ENCODE peak calls at places on chromosomes 13 and 19, in nine cellular contexts. M, N, F, G, L, B, R, D and Q are unnamed samples.

GRCh38 chr13:81602236-81602635 is 1261.3 kb upstream of the SPRY2 start:
- DNase-seq in M (no peak), N (no peak), F (no peak), G (no peak), L (no peak), B (no peak), R (no peak), D (no peak), Q (no peak)

GRCh38 chr13:27774169-27774568 is 18.1 kb upstream of the GSX1 start:
- DNase-seq in M (peak), N (no peak), F (no peak), G (no peak), L (no peak), B (no peak), R (no peak), D (no peak), Q (no peak)

GRCh38 chr13:100534911-100535310 is 53.7 kb downstream of the GGACT start:
- DNase-seq in M (no peak), N (no peak), F (no peak), G (no peak), L (no peak), B (no peak), R (no peak), D (no peak), Q (no peak)

GRCh38 chr13:90792335-90792734 is 555.2 kb upstream of the MIR17HG start:
- DNase-seq in M (no peak), N (no peak), F (no peak), G (no peak), L (no peak), B (no peak), R (no peak), D (no peak), Q (no peak)

GRCh38 chr13:29849071-29849541 is 1.3 kb downstream of the UBL3 start:
- DNase-seq in M (no peak), N (peak), F (peak), G (peak), L (no peak), B (no peak), R (no peak), D (no peak), Q (peak)

GRCh38 chr19:10417598-10418280 is 2.6 kb upstream of the PDE4A start:
- DNase-seq in M (no peak), N (no peak), F (no peak), G (no peak), L (no peak), B (no peak), R (no peak), D (no peak), Q (peak)

GRCh38 chr13:39317284-39317683 is 279.0 kb downstream of the NHLRC3 start:
- DNase-seq in M (no peak), N (peak), F (peak), G (no peak), L (peak), B (peak), R (no peak), D (no peak), Q (no peak)

GRCh38 chr19:19103167-19103566 is 35.1 kb downstream of the TMEM161A start:
- DNase-seq in M (no peak), N (no peak), F (no peak), G (no peak), L (no peak), B (no peak), R (no peak), D (no peak), Q (no peak)

GRCh38 chr19:2242092-2242537 is 5.5 kb downstream of the SF3A2 start:
- DNase-seq in M (no peak), N (no peak), F (no peak), G (peak), L (no peak), B (no peak), R (no peak), D (no peak), Q (no peak)

GRCh38 chr13:90717451-90717936 is 630.0 kb upstream of the MIR17HG start:
- DNase-seq in M (no peak), N (peak), F (peak), G (no peak), L (no peak), B (peak), R (no peak), D (no peak), Q (no peak)

GRCh38 chr19:37511186-37511585 is 4.4 kb downstream of the ZNF793 start:
- DNase-seq in M (no peak), N (no peak), F (no peak), G (no peak), L (no peak), B (no peak), R (no peak), D (no peak), Q (no peak)

GRCh38 chr13:22040810-22041364 is 370.0 kb downstream of the FGF9 start:
- DNase-seq in M (no peak), N (no peak), F (no peak), G (peak), L (no peak), B (no peak), R (no peak), D (no peak), Q (no peak)

GRCh38 chr19:16470911-16471811 is 609 bp downstream of the EPS15L1 start:
- DNase-seq in M (peak), N (peak), F (peak), G (peak), L (no peak), B (peak), R (no peak), D (no peak), Q (peak)

GRCh38 chr13:112234131-112234875 is 141.9 kb upstream of the SPACA7 start:
- DNase-seq in M (peak), N (no peak), F (no peak), G (no peak), L (no peak), B (no peak), R (no peak), D (no peak), Q (no peak)

GRCh38 chr13:70016116-70016515 is 91.5 kb upstream of the ATXN8OS start:
- DNase-seq in M (no peak), N (no peak), F (no peak), G (no peak), L (no peak), B (no peak), R (no peak), D (no peak), Q (no peak)

GRCh38 chr13:101576977-101577376 is 124.5 kb downstream of the ITGBL1 start:
- DNase-seq in M (no peak), N (no peak), F (no peak), G (no peak), L (no peak), B (no peak), R (no peak), D (no peak), Q (no peak)

GRCh38 chr13:51524846-51525566 is 59.3 kb upstream of the WDFY2 start:
- DNase-seq in M (no peak), N (peak), F (peak), G (no peak), L (no peak), B (no peak), R (no peak), D (no peak), Q (no peak)

DNA sequence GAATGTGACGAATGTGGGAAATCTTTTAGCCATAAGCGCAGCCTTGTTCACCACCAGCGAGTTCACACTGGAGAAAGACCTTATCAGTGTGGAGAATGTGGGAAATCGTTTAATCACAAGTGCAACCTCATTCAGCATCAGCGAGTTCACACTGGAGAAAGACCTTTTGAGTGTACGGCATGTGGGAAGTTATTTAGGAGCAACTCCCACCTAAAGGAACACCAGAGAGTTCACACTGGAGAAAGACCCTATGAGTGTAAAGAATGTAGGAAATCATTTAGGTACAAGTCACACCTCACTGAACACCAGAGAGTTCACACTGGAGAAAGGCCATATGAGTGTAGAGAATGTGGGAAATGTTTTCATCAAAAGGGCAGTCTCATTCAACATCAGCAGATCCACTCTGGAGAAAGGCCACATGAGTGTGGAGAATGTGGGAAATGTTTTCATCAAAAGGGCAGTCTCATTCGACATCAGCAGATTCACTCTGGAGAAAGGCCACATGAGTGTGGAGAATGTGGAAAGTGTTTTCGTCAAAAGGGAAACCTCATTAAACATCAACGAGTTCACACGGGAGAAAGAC is 7.6 kb downstream of the ZNF776 start:
- DNase-seq in M (no peak), N (no peak), F (no peak), G (no peak), L (no peak), B (no peak), R (no peak), D (no peak), Q (no peak)
- H3K4me3 ChIP-seq in M (no peak), N (no peak), F (no peak), G (no peak), L (no peak), B (no peak), R (peak), D (no peak), Q (no peak)

DNA sequence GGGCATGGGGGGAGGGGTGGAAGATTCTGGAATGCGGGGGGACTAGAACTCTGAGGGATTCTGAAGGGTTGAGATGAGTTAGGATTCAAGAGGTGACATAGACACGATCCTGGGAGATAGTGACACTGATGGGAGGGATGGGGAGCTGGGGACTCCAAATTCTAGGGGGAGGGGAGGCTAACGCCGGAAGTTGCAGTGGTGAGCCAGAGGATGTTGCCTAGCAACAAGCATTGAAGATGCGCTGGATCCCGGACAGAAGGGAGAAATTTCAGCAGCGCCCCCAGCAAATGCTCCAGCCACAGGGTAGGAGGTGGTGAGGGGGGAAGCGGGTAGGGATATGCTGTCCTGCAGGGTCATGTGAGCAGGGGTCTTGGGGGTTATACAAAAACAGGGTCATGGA is 6.9 kb upstream of the LTBP4 start:
- DNase-seq in M (no peak), N (no peak), F (no peak), G (no peak), L (no peak), B (no peak), R (no peak), D (no peak), Q (no peak)
- H3K4me3 ChIP-seq in M (no peak), N (no peak), F (no peak), G (no peak), L (no peak), B (no peak), R (no peak), D (no peak), Q (no peak)

GRCh38 chr19:39247701-39248664 is 673 bp downstream of the IFNL4 start:
- DNase-seq in M (no peak), N (no peak), F (no peak), G (no peak), L (no peak), B (no peak), R (no peak), D (no peak), Q (no peak)

GRCh38 chr19:39251081-39251480 is 2.4 kb upstream of the IFNL4 start:
- DNase-seq in M (no peak), N (no peak), F (no peak), G (no peak), L (no peak), B (no peak), R (no peak), D (no peak), Q (no peak)

GRCh38 chr19:39248806-39249205 is at the start of gene IFNL4:
- DNase-seq in M (no peak), N (no peak), F (no peak), G (no peak), L (no peak), B (no peak), R (no peak), D (no peak), Q (no peak)

GRCh38 chr19:39252458-39252857 is 3.8 kb upstream of the IFNL4 start:
- DNase-seq in M (no peak), N (no peak), F (no peak), G (no peak), L (no peak), B (no peak), R (no peak), D (no peak), Q (no peak)

DNA sequence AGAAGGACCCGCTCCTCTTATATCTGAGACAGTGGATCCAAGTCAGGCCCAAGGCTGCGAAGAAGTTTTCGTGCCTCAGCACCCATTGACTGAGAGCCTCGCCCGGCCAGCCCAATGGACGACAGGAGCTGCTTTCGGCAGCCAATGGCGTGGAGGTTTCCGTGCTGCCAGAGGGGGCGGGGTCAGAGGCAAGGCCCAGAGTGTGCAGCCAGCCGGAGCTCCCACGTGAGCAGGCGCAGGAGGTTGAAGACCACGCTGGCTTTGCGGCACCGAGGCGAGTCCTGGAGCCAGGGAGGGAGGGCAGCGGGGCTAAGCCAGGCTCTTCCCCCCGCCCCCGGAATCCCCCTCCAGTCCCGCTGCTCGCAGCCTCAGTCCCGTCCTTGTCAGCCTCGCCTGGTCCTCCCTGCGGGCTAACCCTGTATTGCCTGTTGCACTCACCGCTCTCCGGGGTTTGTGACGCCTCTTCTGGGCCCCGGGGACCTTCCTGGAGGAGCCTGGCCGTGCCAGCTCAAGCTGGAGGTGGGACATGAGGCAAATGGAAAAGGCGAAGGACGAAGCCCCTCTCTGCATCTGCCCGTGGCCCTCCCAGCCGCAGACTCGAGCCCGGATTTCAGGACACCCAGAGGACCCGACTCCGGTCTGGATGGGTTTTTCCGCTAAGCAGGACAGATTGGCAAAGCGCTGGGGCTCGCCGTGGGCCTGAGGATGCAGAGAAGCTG is 1.5 kb downstream of the IFNL4 start:
- DNase-seq in M (no peak), N (no peak), F (no peak), G (no peak), L (no peak), B (no peak), R (no peak), D (no peak), Q (no peak)
- H3K4me3 ChIP-seq in M (no peak), N (no peak), F (no peak), G (no peak), L (no peak), B (no peak), R (peak), D (peak), Q (no peak)

DNA sequence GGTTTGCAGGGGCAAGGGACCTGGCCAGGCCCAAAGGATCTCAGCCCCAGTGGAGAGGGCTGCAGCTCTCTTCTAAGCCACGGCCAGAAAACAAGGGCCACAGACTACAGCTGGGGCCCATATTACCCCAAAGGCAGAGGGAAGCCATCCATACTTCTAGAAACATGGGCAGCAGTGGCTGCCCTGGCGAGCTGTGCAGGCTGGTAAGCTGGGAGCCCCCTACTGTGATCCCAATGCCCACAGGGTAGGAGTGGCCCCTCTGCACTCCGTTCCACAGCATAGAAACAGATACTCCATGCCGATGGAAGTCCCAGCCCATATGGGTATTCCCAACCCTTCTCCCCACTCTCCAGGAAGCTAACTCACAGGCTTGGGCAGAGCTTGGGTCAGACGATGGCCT is 25.1 kb downstream of the VSTM2B start:
- DNase-seq in M (peak), N (no peak), F (no peak), G (no peak), L (no peak), B (no peak), R (no peak), D (peak), Q (no peak)
- H3K4me3 ChIP-seq in M (no peak), N (no peak), F (no peak), G (no peak), L (no peak), B (no peak), R (no peak), D (no peak), Q (no peak)

GRCh38 chr13:52797176-52797575 is 51.3 kb downstream of the PCDH8 start:
- DNase-seq in M (no peak), N (no peak), F (no peak), G (no peak), L (no peak), B (no peak), R (no peak), D (no peak), Q (no peak)
- H3K4me3 ChIP-seq in M (no peak), N (no peak), F (no peak), G (no peak), L (no peak), B (no peak), R (no peak), D (no peak), Q (no peak)

DNA sequence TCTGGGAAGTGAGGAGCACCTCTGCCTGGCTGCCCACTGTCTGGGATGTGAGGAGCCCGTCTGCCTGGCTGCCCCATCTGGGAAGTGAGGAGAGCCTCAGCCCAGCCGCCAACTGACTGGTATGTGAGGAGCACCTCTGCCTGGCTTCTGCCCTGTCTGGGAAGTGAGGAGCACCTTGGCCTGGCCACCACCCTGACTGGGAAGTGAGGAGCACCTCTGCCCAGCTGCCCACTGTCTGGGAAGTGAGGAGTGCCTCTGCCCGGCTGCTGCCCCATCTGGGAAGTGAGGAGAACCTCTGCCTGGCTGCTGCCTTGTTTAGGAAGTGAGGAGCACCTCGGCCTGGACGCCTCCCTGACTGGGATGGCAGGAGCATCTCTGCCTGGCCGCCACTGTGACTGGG is 64.8 kb downstream of the ZNF708 start:
- DNase-seq in M (no peak), N (no peak), F (no peak), G (no peak), L (no peak), B (no peak), R (no peak), D (no peak), Q (no peak)
- H3K4me3 ChIP-seq in M (no peak), N (no peak), F (no peak), G (no peak), L (no peak), B (no peak), R (no peak), D (no peak), Q (no peak)

GRCh38 chr19:4326837-4327251 is 11.8 kb downstream of the STAP2 start:
- DNase-seq in M (no peak), N (no peak), F (no peak), G (no peak), L (no peak), B (no peak), R (no peak), D (no peak), Q (peak)

GRCh38 chr19:4326215-4326836 is 12.3 kb downstream of the STAP2 start:
- DNase-seq in M (no peak), N (no peak), F (no peak), G (no peak), L (no peak), B (no peak), R (no peak), D (no peak), Q (no peak)

GRCh38 chr19:4327877-4328242 is 10.8 kb downstream of the STAP2 start:
- DNase-seq in M (no peak), N (no peak), F (no peak), G (no peak), L (no peak), B (no peak), R (no peak), D (no peak), Q (no peak)

GRCh38 chr19:4328243-4328990 is 10.2 kb downstream of the STAP2 start:
- DNase-seq in M (peak), N (peak), F (peak), G (peak), L (peak), B (peak), R (peak), D (peak), Q (peak)

DNA sequence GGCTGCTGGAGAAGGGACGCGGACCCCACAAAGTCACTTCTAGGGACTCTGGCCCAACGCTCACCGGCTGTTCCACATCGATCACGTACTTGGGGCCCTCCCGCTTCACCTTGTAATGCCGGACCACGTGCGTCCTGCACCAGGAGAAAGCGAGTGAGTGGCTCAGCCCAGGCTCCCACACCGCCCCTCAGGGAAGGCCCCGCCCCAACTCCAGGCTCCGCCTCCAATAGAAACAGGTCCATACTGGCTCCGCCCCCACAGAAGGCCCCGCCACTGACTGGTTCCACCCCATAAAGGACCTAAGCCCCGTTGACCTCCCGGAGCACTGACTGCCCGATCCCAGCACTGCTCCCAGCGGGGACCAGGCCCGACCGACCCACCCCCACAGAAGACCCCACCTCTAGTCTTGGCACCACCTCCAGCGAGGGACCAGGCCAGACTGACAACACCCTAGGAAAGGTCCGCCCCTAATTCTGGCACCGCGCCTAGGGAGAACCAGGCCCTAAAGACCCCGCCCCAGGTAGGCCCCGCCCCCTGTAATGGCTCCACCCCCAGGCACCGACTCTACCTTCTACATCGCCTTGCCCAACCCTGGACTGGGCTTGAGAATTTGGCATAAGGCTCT is 11.3 kb downstream of the STAP2 start:
- DNase-seq in M (peak), N (peak), F (peak), G (peak), L (no peak), B (no peak), R (peak), D (peak), Q (peak)
- H3K4me3 ChIP-seq in M (no peak), N (no peak), F (peak), G (no peak), L (peak), B (peak), R (peak), D (peak), Q (no peak)

DNA sequence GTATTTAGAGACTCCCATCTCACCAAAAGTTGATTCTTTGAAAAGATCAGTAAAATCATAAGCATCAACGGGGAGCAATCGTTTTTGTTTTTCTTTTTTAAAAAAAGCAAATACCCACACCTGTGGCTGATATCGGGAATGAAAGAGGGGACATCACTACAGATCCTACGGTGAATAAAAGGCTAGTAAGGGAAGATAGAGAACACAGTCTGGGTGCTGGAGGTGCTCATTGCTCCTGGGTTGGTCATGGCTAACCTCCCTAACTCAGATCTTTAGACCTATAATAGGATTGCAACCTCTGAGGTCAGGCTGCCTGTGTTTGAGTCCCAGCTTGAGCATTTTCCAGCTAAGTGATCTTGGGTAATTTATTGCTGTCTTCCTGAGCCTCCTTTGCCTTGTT is 1.1 kb downstream of the EHD2 start:
- DNase-seq in M (no peak), N (no peak), F (no peak), G (no peak), L (no peak), B (no peak), R (no peak), D (no peak), Q (no peak)
- H3K4me3 ChIP-seq in M (no peak), N (peak), F (peak), G (no peak), L (peak), B (peak), R (peak), D (peak), Q (no peak)